ENCODE peak calls at places on chromosomes 4 and X, in ten cellular contexts. V is A549, T is right lobe of liver, L is uterus, K is breast epithelium, M is lower leg skin, D is sigmoid colon, A is testis, I is HCT116, J is body of pancreas. Y is an unnamed sample.

GRCh38 chr4:76198411-76199237 is 15.0 kb downstream of the SCARB2 start:
- DNase-seq in L (peak; percentile 94), J (peak; percentile 84), A (peak; percentile 63), I (no peak), V (no peak), D (peak; percentile 94), K (peak; percentile 44), M (peak; percentile 67), T (no peak), Y (peak; percentile 45)

GRCh38 chr4:46844325-46844917 is 64.6 kb downstream of the COX7B2 start:
- DNase-seq in M (peak; percentile 17), L (no peak), A (peak; percentile 78), I (peak; percentile 27), K (no peak), D (no peak), V (peak; percentile 0), T (no peak), J (peak; percentile 64), Y (peak; percentile 72)

GRCh38 chrX:17738002-17738713 is 865 bp downstream of the SCML1 start:
- DNase-seq in V (no peak), I (no peak), K (peak; percentile 35), M (peak; percentile 16), D (peak; percentile 79), L (peak; percentile 45), T (peak; percentile 53), J (peak; percentile 32), A (peak; percentile 57), Y (peak; percentile 8)

GRCh38 chr4:123390846-123391456 is 5.6 kb upstream of the SPRY1 start:
- DNase-seq in D (no peak), K (no peak), J (no peak), I (peak; percentile 4), M (no peak), T (no peak), L (no peak), V (no peak), A (no peak), Y (peak; percentile 23)

GRCh38 chr4:94831607-94832006 is 73.9 kb downstream of the BMPR1B start:
- DNase-seq in L (no peak), M (no peak), V (no peak), D (no peak), T (no peak), J (no peak), K (no peak), I (no peak), A (no peak), Y (no peak)

GRCh38 chr4:123127865-123128264 is 205.5 kb upstream of the NUDT6 start:
- DNase-seq in L (no peak), D (no peak), A (no peak), I (no peak), T (no peak), M (no peak), J (no peak), V (no peak), K (no peak), Y (no peak)

GRCh38 chr4:28947374-28947773 is 1772.8 kb upstream of the PCDH7 start:
- DNase-seq in L (no peak), K (no peak), M (no peak), I (no peak), V (no peak), T (no peak), A (no peak), D (no peak), J (no peak), Y (no peak)

GRCh38 chr4:56622176-56622575 is 58.9 kb downstream of the HOPX start:
- DNase-seq in V (no peak), I (no peak), M (no peak), J (no peak), T (no peak), L (no peak), A (no peak), D (no peak), K (no peak), Y (no peak)

GRCh38 chr4:5774416-5775056 is 63.5 kb downstream of the EVC start:
- DNase-seq in J (no peak), I (no peak), A (no peak), K (no peak), V (no peak), D (peak; percentile 4), M (no peak), L (no peak), T (no peak), Y (no peak)

GRCh38 chr4:15717126-15717525 is 14.3 kb downstream of the BST1 start:
- DNase-seq in J (no peak), T (no peak), A (no peak), L (no peak), D (no peak), V (no peak), K (no peak), M (no peak), I (no peak), Y (no peak)

GRCh38 chr4:153223418-153223792 is 19.2 kb downstream of the TRIM2 start:
- DNase-seq in V (no peak), I (no peak), L (no peak), A (no peak), K (no peak), J (no peak), D (no peak), T (no peak), M (no peak), Y (no peak)

GRCh38 chr4:47641755-47642154 is 156.7 kb downstream of the ATP10D start:
- DNase-seq in D (no peak), J (no peak), I (no peak), L (no peak), V (no peak), A (no peak), T (no peak), M (no peak), K (no peak), Y (no peak)

GRCh38 chrX:1466971-1467561 is 14.4 kb upstream of the ASMTL start:
- DNase-seq in J (no peak), K (peak; percentile 16), V (no peak), A (no peak), M (peak; percentile 12), D (peak; percentile 49), I (no peak), T (no peak), L (no peak), Y (no peak)

GRCh38 chr4:147096667-147097604 is 151.3 kb upstream of the TTC29 start:
- DNase-seq in A (no peak), L (no peak), V (peak; percentile 13), J (no peak), I (peak; percentile 32), M (no peak), T (no peak), D (no peak), K (no peak), Y (peak; percentile 36)

GRCh38 chr4:108693819-108694218 is 43.4 kb downstream of the OSTC start:
- DNase-seq in I (no peak), K (no peak), D (no peak), L (no peak), T (no peak), M (no peak), V (no peak), J (no peak), A (no peak), Y (no peak)

GRCh38 chr4:147117400-147117799 is 171.7 kb upstream of the TTC29 start:
- DNase-seq in T (no peak), V (no peak), D (no peak), J (peak; percentile 14), I (no peak), L (peak; percentile 72), M (no peak), A (peak; percentile 79), K (no peak), Y (no peak)

GRCh38 chr4:146333187-146333894 is 119.0 kb downstream of the REELD1 start:
- DNase-seq in I (no peak), L (no peak), V (no peak), T (no peak), D (no peak), M (no peak), J (no peak), A (no peak), K (no peak), Y (no peak)

GRCh38 chrX:154762529-154763296 is at the start of gene DKC1:
- DNase-seq in V (peak; percentile 80), T (peak; percentile 98), M (peak; percentile 90), D (peak; percentile 97), J (peak; percentile 97), K (peak; percentile 93), A (peak; percentile 95), L (peak; percentile 94), I (peak; percentile 87), Y (peak; percentile 98)
- TF ChIP-seq POLR2A in V (peak; percentile 83), T (peak; percentile 61), M (no peak), D (no peak), J (peak; percentile 63), K (no peak), A (no peak), L (no peak), I (no peak), Y (peak; percentile 76)

GRCh38 chr4:177427097-177427665 is 15.1 kb downstream of the AGA start:
- DNase-seq in M (no peak), L (no peak), D (no peak), A (no peak), J (no peak), K (no peak), T (no peak), V (no peak), I (no peak), Y (no peak)
- TF ChIP-seq POLR2A in M (no peak), L (no peak), D (no peak), A (no peak), J (no peak), K (no peak), T (no peak), V (no peak), I (no peak), Y (no peak)

GRCh38 chr4:184191267-184191666 is 26.4 kb downstream of the ENPP6 start:
- DNase-seq in K (no peak), D (no peak), M (no peak), T (no peak), I (no peak), A (no peak), J (no peak), L (no peak), V (no peak), Y (no peak)

GRCh38 chr4:184190711-184191110 is 27.0 kb downstream of the ENPP6 start:
- DNase-seq in L (no peak), I (no peak), T (no peak), M (no peak), D (no peak), A (no peak), K (no peak), V (no peak), J (no peak), Y (no peak)

GRCh38 chr4:184196730-184197355 is 20.8 kb downstream of the ENPP6 start:
- DNase-seq in T (no peak), L (no peak), V (no peak), K (peak; percentile 30), D (no peak), M (no peak), I (no peak), A (no peak), J (no peak), Y (no peak)

GRCh38 chr4:184192933-184193332 is 24.7 kb downstream of the ENPP6 start:
- DNase-seq in M (no peak), D (no peak), L (no peak), T (no peak), A (no peak), I (no peak), K (no peak), J (no peak), V (no peak), Y (no peak)

GRCh38 chr4:184193556-184194525 is 23.8 kb downstream of the ENPP6 start:
- DNase-seq in K (no peak), A (no peak), J (no peak), D (no peak), M (no peak), T (no peak), V (no peak), I (no peak), L (no peak), Y (no peak)
- TF ChIP-seq POLR2A in K (no peak), A (no peak), J (no peak), D (no peak), M (no peak), T (no peak), V (no peak), I (no peak), L (no peak), Y (no peak)

GRCh38 chrX:129980540-129981206 is 1.8 kb upstream of the BCORL1 start:
- DNase-seq in D (peak; percentile 86), M (no peak), L (peak; percentile 71), K (no peak), A (peak; percentile 35), J (peak; percentile 65), T (peak; percentile 75), I (no peak), V (no peak), Y (peak; percentile 38)
- TF ChIP-seq POLR2A in D (peak; percentile 31), M (no peak), L (peak; percentile 7), K (no peak), A (no peak), J (peak; percentile 59), T (peak; percentile 54), I (no peak), V (peak; percentile 42), Y (no peak)

Y was measured in erythroblast.